ENCODE peak calls at places on chromosomes 16 and 17, in five cellular contexts. R is AG04450; K is lung microvascular endothelial cell; D is activated naive CD8-positive, alpha-beta T cell treated with anti-CD3 and anti-CD28 coated beads, Interleukin-2, amount 50 U/mL, for 24 hours; J is NCI-H1930. G is an unnamed sample.

GRCh38 chr16:56742030-56742984 is 12.4 kb downstream of the NUP93 start:
- DNase-seq in R (peak), K (no peak), D (no peak), J (peak), G (no peak)

GRCh38 chr17:31491794-31492171 is 100.3 kb downstream of the RAB11FIP4 start:
- DNase-seq in R (no peak), K (no peak), D (no peak), J (no peak), G (no peak)

GRCh38 chr17:13581925-13582324 is 19.8 kb downstream of the HS3ST3A1 start:
- DNase-seq in R (no peak), K (no peak), D (no peak), J (no peak), G (no peak)

GRCh38 chr17:78993241-78993956 is 13.7 kb upstream of the LGALS3BP start:
- DNase-seq in R (no peak), K (peak), D (peak), J (peak), G (peak)

GRCh38 chr16:48378836-48379235 is 6.4 kb downstream of the SIAH1 start:
- DNase-seq in R (no peak), K (no peak), D (no peak), J (no peak), G (no peak)

GRCh38 chr17:77501101-77501566 is 360.4 kb downstream of the SEC14L1 start:
- DNase-seq in R (no peak), K (peak), D (peak), J (no peak), G (peak)

GRCh38 chr17:61474235-61474927 is 22.2 kb downstream of the TBX4 start:
- DNase-seq in R (no peak), K (no peak), D (no peak), J (no peak), G (no peak)

GRCh38 chr17:27495460-27495859 is 39.2 kb downstream of the KSR1 start:
- DNase-seq in R (no peak), K (no peak), D (no peak), J (no peak), G (no peak)

GRCh38 chr17:66634193-66634592 is 200.7 kb upstream of the CACNG5 start:
- DNase-seq in R (no peak), K (no peak), D (no peak), J (no peak), G (no peak)

GRCh38 chr16:66150691-66151090 is 215.8 kb upstream of the CDH5 start:
- DNase-seq in R (no peak), K (no peak), D (no peak), J (no peak), G (no peak)

GRCh38 chr17:67671492-67671891 is 46.2 kb upstream of the NOL11 start:
- DNase-seq in R (no peak), K (peak), D (no peak), J (no peak), G (no peak)

GRCh38 chr17:17561408-17562144 is 29.9 kb downstream of the PEMT start:
- DNase-seq in R (no peak), K (peak), D (no peak), J (no peak), G (no peak)